ENCODE peak calls at places on chromosomes 6 and 20, in ten cellular contexts. One of them, this sample, is unnamed.

GRCh38 chr6:35601331-35602132 is 87.2 kb downstream of the FKBP5 start:
- DNase-seq in body of pancreas: peak; percentile 63
- DNase-seq in stimulated activated CD4-positive, alpha-beta T cell treated with anti-CD3 and anti-CD28 coated beads, Interleukin-12 subunit alpha, Interleukin-12 subunit beta, amount 100 ng/mL, for 4 hours: no peak
- DNase-seq in left cardiac atrium: peak; percentile 58
- DNase-seq in cerebellar cortex: peak; percentile 48
- DNase-seq in SW480: peak; percentile 41
- DNase-seq in choroid plexus epithelial cell: peak; percentile 98
- DNase-seq in naive B cell: peak; percentile 7
- DNase-seq in DMS153: peak; percentile 26
- DNase-seq in NCI-H345: peak; percentile 52
- DNase-seq in this sample: no peak

GRCh38 chr20:40434122-40434521 is 254.9 kb downstream of the MAFB start:
- DNase-seq in left cardiac atrium: no peak
- DNase-seq in choroid plexus epithelial cell: no peak
- DNase-seq in cerebellar cortex: no peak
- DNase-seq in DMS153: no peak
- DNase-seq in NCI-H345: no peak
- DNase-seq in SW480: no peak
- DNase-seq in body of pancreas: no peak
- DNase-seq in stimulated activated CD4-positive, alpha-beta T cell treated with anti-CD3 and anti-CD28 coated beads, Interleukin-12 subunit alpha, Interleukin-12 subunit beta, amount 100 ng/mL, for 4 hours: no peak
- DNase-seq in naive B cell: no peak
- DNase-seq in this sample: no peak

GRCh38 chr20:36856691-36857635 is 19.0 kb upstream of the TLDC2 start:
- DNase-seq in naive B cell: no peak
- DNase-seq in stimulated activated CD4-positive, alpha-beta T cell treated with anti-CD3 and anti-CD28 coated beads, Interleukin-12 subunit alpha, Interleukin-12 subunit beta, amount 100 ng/mL, for 4 hours: no peak
- DNase-seq in DMS153: no peak
- DNase-seq in body of pancreas: no peak
- DNase-seq in choroid plexus epithelial cell: peak; percentile 69
- DNase-seq in cerebellar cortex: no peak
- DNase-seq in NCI-H345: no peak
- DNase-seq in SW480: no peak
- DNase-seq in left cardiac atrium: no peak
- DNase-seq in this sample: no peak

GRCh38 chr20:8131598-8132014 is 460 bp upstream of the PLCB1 start:
- DNase-seq in left cardiac atrium: no peak
- DNase-seq in choroid plexus epithelial cell: peak; percentile 62
- DNase-seq in cerebellar cortex: no peak
- DNase-seq in stimulated activated CD4-positive, alpha-beta T cell treated with anti-CD3 and anti-CD28 coated beads, Interleukin-12 subunit alpha, Interleukin-12 subunit beta, amount 100 ng/mL, for 4 hours: no peak
- DNase-seq in SW480: no peak
- DNase-seq in body of pancreas: no peak
- DNase-seq in NCI-H345: peak; percentile 69
- DNase-seq in naive B cell: no peak
- DNase-seq in DMS153: no peak
- DNase-seq in this sample: no peak

GRCh38 chr6:18011287-18011686 is 23.9 kb upstream of the KIF13A start:
- DNase-seq in stimulated activated CD4-positive, alpha-beta T cell treated with anti-CD3 and anti-CD28 coated beads, Interleukin-12 subunit alpha, Interleukin-12 subunit beta, amount 100 ng/mL, for 4 hours: no peak
- DNase-seq in NCI-H345: no peak
- DNase-seq in SW480: no peak
- DNase-seq in left cardiac atrium: no peak
- DNase-seq in cerebellar cortex: no peak
- DNase-seq in naive B cell: no peak
- DNase-seq in body of pancreas: no peak
- DNase-seq in choroid plexus epithelial cell: no peak
- DNase-seq in DMS153: no peak
- DNase-seq in this sample: no peak

GRCh38 chr6:51099201-51099600 is 280.5 kb downstream of the TFAP2B start:
- DNase-seq in left cardiac atrium: no peak
- DNase-seq in cerebellar cortex: no peak
- DNase-seq in naive B cell: no peak
- DNase-seq in stimulated activated CD4-positive, alpha-beta T cell treated with anti-CD3 and anti-CD28 coated beads, Interleukin-12 subunit alpha, Interleukin-12 subunit beta, amount 100 ng/mL, for 4 hours: no peak
- DNase-seq in NCI-H345: no peak
- DNase-seq in choroid plexus epithelial cell: no peak
- DNase-seq in body of pancreas: no peak
- DNase-seq in DMS153: no peak
- DNase-seq in SW480: no peak
- DNase-seq in this sample: no peak

GRCh38 chr20:46243707-46244628 is 64.3 kb downstream of the CDH22 start:
- DNase-seq in left cardiac atrium: no peak
- DNase-seq in body of pancreas: no peak
- DNase-seq in SW480: no peak
- DNase-seq in choroid plexus epithelial cell: peak; percentile 5
- DNase-seq in NCI-H345: peak; percentile 33
- DNase-seq in naive B cell: no peak
- DNase-seq in DMS153: peak; percentile 45
- DNase-seq in cerebellar cortex: no peak
- DNase-seq in stimulated activated CD4-positive, alpha-beta T cell treated with anti-CD3 and anti-CD28 coated beads, Interleukin-12 subunit alpha, Interleukin-12 subunit beta, amount 100 ng/mL, for 4 hours: no peak
- DNase-seq in this sample: no peak

GRCh38 chr6:10610289-10610688 is 84.1 kb downstream of the C6orf52 start:
- DNase-seq in naive B cell: no peak
- DNase-seq in choroid plexus epithelial cell: peak; percentile 16
- DNase-seq in NCI-H345: no peak
- DNase-seq in left cardiac atrium: no peak
- DNase-seq in DMS153: no peak
- DNase-seq in cerebellar cortex: no peak
- DNase-seq in stimulated activated CD4-positive, alpha-beta T cell treated with anti-CD3 and anti-CD28 coated beads, Interleukin-12 subunit alpha, Interleukin-12 subunit beta, amount 100 ng/mL, for 4 hours: no peak
- DNase-seq in SW480: no peak
- DNase-seq in body of pancreas: no peak
- DNase-seq in this sample: no peak

GRCh38 chr6:31721351-31722020 is at the start of gene LY6G6C:
- DNase-seq in stimulated activated CD4-positive, alpha-beta T cell treated with anti-CD3 and anti-CD28 coated beads, Interleukin-12 subunit alpha, Interleukin-12 subunit beta, amount 100 ng/mL, for 4 hours: no peak
- DNase-seq in choroid plexus epithelial cell: no peak
- DNase-seq in body of pancreas: no peak
- DNase-seq in naive B cell: no peak
- DNase-seq in cerebellar cortex: no peak
- DNase-seq in DMS153: no peak
- DNase-seq in SW480: no peak
- DNase-seq in NCI-H345: no peak
- DNase-seq in left cardiac atrium: no peak
- DNase-seq in this sample: no peak

GRCh38 chr6:119096683-119097310 is 18.3 kb upstream of the FAM184A start:
- DNase-seq in NCI-H345: no peak
- DNase-seq in SW480: no peak
- DNase-seq in naive B cell: no peak
- DNase-seq in left cardiac atrium: peak; percentile 82
- DNase-seq in choroid plexus epithelial cell: peak; percentile 33
- DNase-seq in DMS153: no peak
- DNase-seq in cerebellar cortex: peak; percentile 16
- DNase-seq in body of pancreas: peak; percentile 61
- DNase-seq in stimulated activated CD4-positive, alpha-beta T cell treated with anti-CD3 and anti-CD28 coated beads, Interleukin-12 subunit alpha, Interleukin-12 subunit beta, amount 100 ng/mL, for 4 hours: no peak
- DNase-seq in this sample: no peak

GRCh38 chr20:17966432-17967312 is 1.9 kb downstream of the SNX5 start:
- DNase-seq in choroid plexus epithelial cell: peak; percentile 73
- DNase-seq in left cardiac atrium: no peak
- DNase-seq in SW480: peak; percentile 51
- DNase-seq in naive B cell: no peak
- DNase-seq in body of pancreas: no peak
- DNase-seq in stimulated activated CD4-positive, alpha-beta T cell treated with anti-CD3 and anti-CD28 coated beads, Interleukin-12 subunit alpha, Interleukin-12 subunit beta, amount 100 ng/mL, for 4 hours: no peak
- DNase-seq in DMS153: no peak
- DNase-seq in cerebellar cortex: peak; percentile 33
- DNase-seq in NCI-H345: peak; percentile 9
- DNase-seq in this sample: no peak

GRCh38 chr20:50425076-50425475 is 85.1 kb upstream of the PTPN1 start:
- DNase-seq in stimulated activated CD4-positive, alpha-beta T cell treated with anti-CD3 and anti-CD28 coated beads, Interleukin-12 subunit alpha, Interleukin-12 subunit beta, amount 100 ng/mL, for 4 hours: no peak
- DNase-seq in cerebellar cortex: no peak
- DNase-seq in DMS153: no peak
- DNase-seq in choroid plexus epithelial cell: no peak
- DNase-seq in left cardiac atrium: no peak
- DNase-seq in SW480: peak; percentile 49
- DNase-seq in naive B cell: no peak
- DNase-seq in body of pancreas: no peak
- DNase-seq in NCI-H345: no peak
- DNase-seq in this sample: no peak

GRCh38 chr20:41428285-41428684 is 61.7 kb upstream of the EMILIN3 start:
- DNase-seq in naive B cell: no peak
- DNase-seq in NCI-H345: no peak
- DNase-seq in body of pancreas: no peak
- DNase-seq in choroid plexus epithelial cell: peak; percentile 91
- DNase-seq in DMS153: no peak
- DNase-seq in cerebellar cortex: no peak
- DNase-seq in SW480: peak; percentile 93
- DNase-seq in stimulated activated CD4-positive, alpha-beta T cell treated with anti-CD3 and anti-CD28 coated beads, Interleukin-12 subunit alpha, Interleukin-12 subunit beta, amount 100 ng/mL, for 4 hours: no peak
- DNase-seq in left cardiac atrium: no peak
- DNase-seq in this sample: no peak

GRCh38 chr20:6685181-6685582 is 82.3 kb upstream of the BMP2 start:
- DNase-seq in DMS153: no peak
- DNase-seq in stimulated activated CD4-positive, alpha-beta T cell treated with anti-CD3 and anti-CD28 coated beads, Interleukin-12 subunit alpha, Interleukin-12 subunit beta, amount 100 ng/mL, for 4 hours: no peak
- DNase-seq in naive B cell: no peak
- DNase-seq in choroid plexus epithelial cell: peak; percentile 48
- DNase-seq in NCI-H345: no peak
- DNase-seq in SW480: no peak
- DNase-seq in cerebellar cortex: no peak
- DNase-seq in body of pancreas: no peak
- DNase-seq in left cardiac atrium: no peak
- DNase-seq in this sample: no peak

GRCh38 chr6:160791459-160791858 is 89.4 kb downstream of the PLG start:
- DNase-seq in naive B cell: no peak
- DNase-seq in cerebellar cortex: no peak
- DNase-seq in body of pancreas: no peak
- DNase-seq in left cardiac atrium: no peak
- DNase-seq in NCI-H345: no peak
- DNase-seq in DMS153: no peak
- DNase-seq in SW480: no peak
- DNase-seq in stimulated activated CD4-positive, alpha-beta T cell treated with anti-CD3 and anti-CD28 coated beads, Interleukin-12 subunit alpha, Interleukin-12 subunit beta, amount 100 ng/mL, for 4 hours: no peak
- DNase-seq in choroid plexus epithelial cell: no peak
- DNase-seq in this sample: no peak

GRCh38 chr6:121600389-121601233 is 165.2 kb downstream of the GJA1 start:
- DNase-seq in SW480: no peak
- DNase-seq in NCI-H345: no peak
- DNase-seq in body of pancreas: no peak
- DNase-seq in left cardiac atrium: no peak
- DNase-seq in choroid plexus epithelial cell: peak; percentile 27
- DNase-seq in naive B cell: no peak
- DNase-seq in stimulated activated CD4-positive, alpha-beta T cell treated with anti-CD3 and anti-CD28 coated beads, Interleukin-12 subunit alpha, Interleukin-12 subunit beta, amount 100 ng/mL, for 4 hours: no peak
- DNase-seq in cerebellar cortex: no peak
- DNase-seq in DMS153: no peak
- DNase-seq in this sample: no peak

GRCh38 chr20:58096880-58097813 is 131.3 kb downstream of the ANKRD60 start:
- DNase-seq in left cardiac atrium: no peak
- DNase-seq in NCI-H345: no peak
- DNase-seq in DMS153: no peak
- DNase-seq in stimulated activated CD4-positive, alpha-beta T cell treated with anti-CD3 and anti-CD28 coated beads, Interleukin-12 subunit alpha, Interleukin-12 subunit beta, amount 100 ng/mL, for 4 hours: no peak
- DNase-seq in naive B cell: no peak
- DNase-seq in choroid plexus epithelial cell: no peak
- DNase-seq in SW480: no peak
- DNase-seq in body of pancreas: no peak
- DNase-seq in cerebellar cortex: no peak
- DNase-seq in this sample: no peak

GRCh38 chr6:63674635-63675034 is 39.0 kb downstream of the PHF3 start:
- DNase-seq in body of pancreas: no peak
- DNase-seq in cerebellar cortex: no peak
- DNase-seq in NCI-H345: no peak
- DNase-seq in SW480: no peak
- DNase-seq in left cardiac atrium: no peak
- DNase-seq in naive B cell: no peak
- DNase-seq in choroid plexus epithelial cell: no peak
- DNase-seq in DMS153: no peak
- DNase-seq in stimulated activated CD4-positive, alpha-beta T cell treated with anti-CD3 and anti-CD28 coated beads, Interleukin-12 subunit alpha, Interleukin-12 subunit beta, amount 100 ng/mL, for 4 hours: no peak
- DNase-seq in this sample: no peak

GRCh38 chr6:47438481-47439347 is 38.9 kb upstream of the CD2AP start:
- DNase-seq in DMS153: no peak
- DNase-seq in choroid plexus epithelial cell: no peak
- DNase-seq in SW480: no peak
- DNase-seq in cerebellar cortex: no peak
- DNase-seq in body of pancreas: no peak
- DNase-seq in naive B cell: peak; percentile 8
- DNase-seq in NCI-H345: no peak
- DNase-seq in left cardiac atrium: peak; percentile 24
- DNase-seq in stimulated activated CD4-positive, alpha-beta T cell treated with anti-CD3 and anti-CD28 coated beads, Interleukin-12 subunit alpha, Interleukin-12 subunit beta, amount 100 ng/mL, for 4 hours: no peak
- DNase-seq in this sample: no peak

GRCh38 chr6:43807228-43808061 is 37.4 kb downstream of the VEGFA start:
- DNase-seq in left cardiac atrium: no peak
- DNase-seq in DMS153: no peak
- DNase-seq in SW480: no peak
- DNase-seq in NCI-H345: no peak
- DNase-seq in choroid plexus epithelial cell: no peak
- DNase-seq in body of pancreas: peak; percentile 72
- DNase-seq in stimulated activated CD4-positive, alpha-beta T cell treated with anti-CD3 and anti-CD28 coated beads, Interleukin-12 subunit alpha, Interleukin-12 subunit beta, amount 100 ng/mL, for 4 hours: no peak
- DNase-seq in naive B cell: no peak
- DNase-seq in cerebellar cortex: no peak
- DNase-seq in this sample: no peak

GRCh38 chr20:59159091-59159821 is 4.4 kb upstream of the ZNF831 start:
- DNase-seq in cerebellar cortex: no peak
- DNase-seq in NCI-H345: no peak
- DNase-seq in SW480: no peak
- DNase-seq in body of pancreas: no peak
- DNase-seq in DMS153: no peak
- DNase-seq in naive B cell: peak; percentile 52
- DNase-seq in left cardiac atrium: no peak
- DNase-seq in stimulated activated CD4-positive, alpha-beta T cell treated with anti-CD3 and anti-CD28 coated beads, Interleukin-12 subunit alpha, Interleukin-12 subunit beta, amount 100 ng/mL, for 4 hours: no peak
- DNase-seq in choroid plexus epithelial cell: no peak
- DNase-seq in this sample: no peak

GRCh38 chr6:84340422-84340821 is 113.0 kb upstream of the CEP162 start:
- DNase-seq in SW480: peak; percentile 50
- DNase-seq in stimulated activated CD4-positive, alpha-beta T cell treated with anti-CD3 and anti-CD28 coated beads, Interleukin-12 subunit alpha, Interleukin-12 subunit beta, amount 100 ng/mL, for 4 hours: no peak
- DNase-seq in body of pancreas: no peak
- DNase-seq in DMS153: no peak
- DNase-seq in naive B cell: no peak
- DNase-seq in NCI-H345: no peak
- DNase-seq in left cardiac atrium: no peak
- DNase-seq in cerebellar cortex: no peak
- DNase-seq in choroid plexus epithelial cell: no peak
- DNase-seq in this sample: no peak

GRCh38 chr6:84618836-84619235 is 145.6 kb downstream of the TBX18 start:
- DNase-seq in naive B cell: no peak
- DNase-seq in NCI-H345: no peak
- DNase-seq in left cardiac atrium: no peak
- DNase-seq in cerebellar cortex: no peak
- DNase-seq in SW480: no peak
- DNase-seq in DMS153: no peak
- DNase-seq in stimulated activated CD4-positive, alpha-beta T cell treated with anti-CD3 and anti-CD28 coated beads, Interleukin-12 subunit alpha, Interleukin-12 subunit beta, amount 100 ng/mL, for 4 hours: no peak
- DNase-seq in choroid plexus epithelial cell: peak; percentile 80
- DNase-seq in body of pancreas: no peak
- DNase-seq in this sample: no peak

GRCh38 chr6:1945235-1945832 is 300.1 kb downstream of the GMDS start:
- DNase-seq in choroid plexus epithelial cell: no peak
- DNase-seq in SW480: no peak
- DNase-seq in body of pancreas: no peak
- DNase-seq in cerebellar cortex: no peak
- DNase-seq in NCI-H345: no peak
- DNase-seq in naive B cell: no peak
- DNase-seq in DMS153: no peak
- DNase-seq in stimulated activated CD4-positive, alpha-beta T cell treated with anti-CD3 and anti-CD28 coated beads, Interleukin-12 subunit alpha, Interleukin-12 subunit beta, amount 100 ng/mL, for 4 hours: no peak
- DNase-seq in left cardiac atrium: no peak
- DNase-seq in this sample: no peak

GRCh38 chr6:117917176-117917575 is 10.1 kb downstream of the SLC35F1 start:
- DNase-seq in left cardiac atrium: no peak
- DNase-seq in SW480: no peak
- DNase-seq in body of pancreas: no peak
- DNase-seq in naive B cell: no peak
- DNase-seq in NCI-H345: no peak
- DNase-seq in stimulated activated CD4-positive, alpha-beta T cell treated with anti-CD3 and anti-CD28 coated beads, Interleukin-12 subunit alpha, Interleukin-12 subunit beta, amount 100 ng/mL, for 4 hours: no peak
- DNase-seq in choroid plexus epithelial cell: no peak
- DNase-seq in DMS153: no peak
- DNase-seq in cerebellar cortex: no peak
- DNase-seq in this sample: no peak

GRCh38 chr6:166257911-166258318 is 50.3 kb downstream of the PRR18 start:
- DNase-seq in choroid plexus epithelial cell: no peak
- DNase-seq in cerebellar cortex: no peak
- DNase-seq in left cardiac atrium: no peak
- DNase-seq in SW480: peak; percentile 68
- DNase-seq in naive B cell: no peak
- DNase-seq in DMS153: no peak
- DNase-seq in NCI-H345: no peak
- DNase-seq in stimulated activated CD4-positive, alpha-beta T cell treated with anti-CD3 and anti-CD28 coated beads, Interleukin-12 subunit alpha, Interleukin-12 subunit beta, amount 100 ng/mL, for 4 hours: no peak
- DNase-seq in body of pancreas: no peak
- DNase-seq in this sample: no peak

GRCh38 chr6:47376930-47377329 is 67.2 kb upstream of the TNFRSF21 start:
- DNase-seq in body of pancreas: no peak
- DNase-seq in SW480: no peak
- DNase-seq in cerebellar cortex: peak; percentile 91
- DNase-seq in left cardiac atrium: no peak
- DNase-seq in DMS153: no peak
- DNase-seq in stimulated activated CD4-positive, alpha-beta T cell treated with anti-CD3 and anti-CD28 coated beads, Interleukin-12 subunit alpha, Interleukin-12 subunit beta, amount 100 ng/mL, for 4 hours: no peak
- DNase-seq in choroid plexus epithelial cell: no peak
- DNase-seq in naive B cell: no peak
- DNase-seq in NCI-H345: no peak
- DNase-seq in this sample: no peak

GRCh38 chr20:46099491-46100287 is 9.9 kb upstream of the NCOA5 start:
- DNase-seq in NCI-H345: no peak
- DNase-seq in naive B cell: peak; percentile 62
- DNase-seq in SW480: no peak
- DNase-seq in DMS153: no peak
- DNase-seq in choroid plexus epithelial cell: no peak
- DNase-seq in left cardiac atrium: no peak
- DNase-seq in cerebellar cortex: peak; percentile 71
- DNase-seq in body of pancreas: no peak
- DNase-seq in stimulated activated CD4-positive, alpha-beta T cell treated with anti-CD3 and anti-CD28 coated beads, Interleukin-12 subunit alpha, Interleukin-12 subunit beta, amount 100 ng/mL, for 4 hours: no peak
- DNase-seq in this sample: no peak